ENCODE peak calls at places on chromosomes 1 and 21, in nine cellular contexts. One of them, this sample, is unnamed.

GRCh38 chr1:201119206-201119814 is 7.1 kb upstream of the CACNA1S start:
- DNase-seq in IMR-90: peak
- DNase-seq in heart left ventricle: no peak
- DNase-seq in HCT116: peak
- DNase-seq in testis: peak
- DNase-seq in body of pancreas: peak
- DNase-seq in GM06990: no peak
- DNase-seq in brain microvascular endothelial cell: peak
- DNase-seq in psoas muscle: no peak
- DNase-seq in this sample: peak

GRCh38 chr1:230109871-230110667 is 43.0 kb downstream of the GALNT2 start:
- DNase-seq in IMR-90: peak
- DNase-seq in heart left ventricle: no peak
- DNase-seq in HCT116: no peak
- DNase-seq in testis: no peak
- DNase-seq in body of pancreas: no peak
- DNase-seq in GM06990: peak
- DNase-seq in brain microvascular endothelial cell: no peak
- DNase-seq in psoas muscle: no peak
- DNase-seq in this sample: no peak

GRCh38 chr1:55716610-55717009 is 501.4 kb upstream of the USP24 start:
- DNase-seq in IMR-90: peak
- DNase-seq in heart left ventricle: no peak
- DNase-seq in HCT116: no peak
- DNase-seq in testis: no peak
- DNase-seq in body of pancreas: no peak
- DNase-seq in GM06990: no peak
- DNase-seq in brain microvascular endothelial cell: peak
- DNase-seq in psoas muscle: no peak
- DNase-seq in this sample: no peak

GRCh38 chr1:215279682-215280081 is 197.1 kb downstream of the KCNK2 start:
- DNase-seq in IMR-90: no peak
- DNase-seq in heart left ventricle: no peak
- DNase-seq in HCT116: no peak
- DNase-seq in testis: no peak
- DNase-seq in body of pancreas: peak
- DNase-seq in GM06990: no peak
- DNase-seq in brain microvascular endothelial cell: no peak
- DNase-seq in psoas muscle: no peak
- DNase-seq in this sample: no peak

GRCh38 chr1:208809876-208810275 is 565.7 kb upstream of the PLXNA2 start:
- DNase-seq in IMR-90: no peak
- DNase-seq in heart left ventricle: no peak
- DNase-seq in HCT116: no peak
- DNase-seq in testis: no peak
- DNase-seq in body of pancreas: no peak
- DNase-seq in GM06990: no peak
- DNase-seq in brain microvascular endothelial cell: no peak
- DNase-seq in psoas muscle: no peak
- DNase-seq in this sample: no peak

GRCh38 chr21:27132270-27132669 is 165.4 kb upstream of the ADAMTS5 start:
- DNase-seq in IMR-90: peak
- DNase-seq in heart left ventricle: no peak
- DNase-seq in HCT116: no peak
- DNase-seq in testis: no peak
- DNase-seq in body of pancreas: no peak
- DNase-seq in GM06990: no peak
- DNase-seq in brain microvascular endothelial cell: no peak
- DNase-seq in psoas muscle: no peak
- DNase-seq in this sample: no peak

GRCh38 chr1:117824612-117825011 is 104.8 kb downstream of the GDAP2 start:
- DNase-seq in IMR-90: no peak
- DNase-seq in heart left ventricle: no peak
- DNase-seq in HCT116: no peak
- DNase-seq in testis: no peak
- DNase-seq in body of pancreas: no peak
- DNase-seq in GM06990: no peak
- DNase-seq in brain microvascular endothelial cell: no peak
- DNase-seq in psoas muscle: peak
- DNase-seq in this sample: no peak

GRCh38 chr1:42747125-42747524 is 7.1 kb upstream of the CLDN19 start:
- DNase-seq in IMR-90: no peak
- DNase-seq in heart left ventricle: no peak
- DNase-seq in HCT116: no peak
- DNase-seq in testis: peak
- DNase-seq in body of pancreas: peak
- DNase-seq in GM06990: no peak
- DNase-seq in brain microvascular endothelial cell: no peak
- DNase-seq in psoas muscle: no peak
- DNase-seq in this sample: peak

DNA sequence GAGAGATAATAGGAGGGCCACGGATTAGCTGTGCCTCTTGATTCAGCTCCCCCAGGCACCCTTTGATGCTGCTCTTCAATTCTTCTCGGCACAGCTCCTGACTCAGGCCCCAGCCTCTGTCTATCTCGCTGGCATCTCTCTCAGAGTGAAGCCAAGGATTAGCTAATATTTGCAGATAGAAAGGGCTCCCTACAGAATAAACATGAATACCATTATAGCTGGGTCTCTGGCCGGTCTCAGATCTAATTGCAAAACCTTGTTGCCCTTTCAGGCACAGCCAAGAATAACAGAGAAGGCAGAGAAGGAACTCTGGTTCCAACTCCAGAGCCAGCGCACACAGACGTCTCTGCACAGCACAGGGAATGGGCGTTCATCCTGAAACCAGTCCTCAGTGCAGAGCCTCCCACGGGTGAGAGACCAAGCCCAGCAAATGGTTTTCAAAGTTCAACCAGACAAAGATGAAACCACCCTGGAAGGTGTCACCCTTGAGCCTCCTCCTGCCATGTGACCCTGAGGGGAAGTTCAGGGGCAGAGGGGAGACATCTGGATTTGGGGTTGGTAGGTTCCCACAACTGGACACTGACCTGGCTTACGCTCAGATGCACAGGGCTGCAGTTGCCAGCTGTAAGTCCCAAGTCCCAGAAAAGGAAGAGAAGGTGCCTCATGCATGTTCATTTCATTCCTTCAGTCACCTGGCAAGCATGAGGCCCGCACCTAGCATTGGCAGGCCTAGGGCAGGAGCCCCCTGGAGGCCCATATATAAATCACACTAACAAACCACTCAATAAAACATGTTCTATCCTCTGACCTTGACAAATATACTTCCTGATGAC is 394.0 kb downstream of the NPHP4 start:
- DNase-seq in IMR-90: no peak
- DNase-seq in heart left ventricle: no peak
- DNase-seq in HCT116: no peak
- DNase-seq in testis: no peak
- DNase-seq in body of pancreas: peak
- DNase-seq in GM06990: no peak
- DNase-seq in brain microvascular endothelial cell: no peak
- DNase-seq in psoas muscle: peak
- DNase-seq in this sample: no peak
- TF ChIP-seq CTCF in IMR-90: no peak
- TF ChIP-seq CTCF in heart left ventricle: no peak
- TF ChIP-seq CTCF in HCT116: peak
- TF ChIP-seq CTCF in testis: no peak
- TF ChIP-seq CTCF in body of pancreas: no peak
- TF ChIP-seq CTCF in GM06990: peak
- TF ChIP-seq CTCF in brain microvascular endothelial cell: no peak
- TF ChIP-seq CTCF in psoas muscle: no peak
- TF ChIP-seq CTCF in this sample: no peak

GRCh38 chr1:22562584-22563551 is at the start of gene EPHA8:
- DNase-seq in IMR-90: no peak
- DNase-seq in heart left ventricle: no peak
- DNase-seq in HCT116: no peak
- DNase-seq in testis: no peak
- DNase-seq in body of pancreas: peak
- DNase-seq in GM06990: no peak
- DNase-seq in brain microvascular endothelial cell: no peak
- DNase-seq in psoas muscle: no peak
- DNase-seq in this sample: no peak
- H3K4me3 ChIP-seq in IMR-90: no peak
- H3K4me3 ChIP-seq in heart left ventricle: no peak
- H3K4me3 ChIP-seq in HCT116: no peak
- H3K4me3 ChIP-seq in testis: peak
- H3K4me3 ChIP-seq in body of pancreas: no peak
- H3K4me3 ChIP-seq in GM06990: no peak
- H3K4me3 ChIP-seq in brain microvascular endothelial cell: no peak
- H3K4me3 ChIP-seq in psoas muscle: peak
- H3K4me3 ChIP-seq in this sample: peak

GRCh38 chr1:18606443-18607288 is 24.0 kb upstream of the PAX7 start:
- DNase-seq in IMR-90: no peak
- DNase-seq in heart left ventricle: no peak
- DNase-seq in HCT116: no peak
- DNase-seq in testis: no peak
- DNase-seq in body of pancreas: no peak
- DNase-seq in GM06990: no peak
- DNase-seq in brain microvascular endothelial cell: no peak
- DNase-seq in psoas muscle: no peak
- DNase-seq in this sample: no peak

GRCh38 chr1:18612088-18612487 is 18.6 kb upstream of the PAX7 start:
- DNase-seq in IMR-90: no peak
- DNase-seq in heart left ventricle: no peak
- DNase-seq in HCT116: no peak
- DNase-seq in testis: no peak
- DNase-seq in body of pancreas: no peak
- DNase-seq in GM06990: no peak
- DNase-seq in brain microvascular endothelial cell: no peak
- DNase-seq in psoas muscle: no peak
- DNase-seq in this sample: no peak

GRCh38 chr1:18607289-18607760 is 23.3 kb upstream of the PAX7 start:
- DNase-seq in IMR-90: no peak
- DNase-seq in heart left ventricle: no peak
- DNase-seq in HCT116: no peak
- DNase-seq in testis: no peak
- DNase-seq in body of pancreas: no peak
- DNase-seq in GM06990: no peak
- DNase-seq in brain microvascular endothelial cell: no peak
- DNase-seq in psoas muscle: no peak
- DNase-seq in this sample: no peak

GRCh38 chr1:18611311-18611710 is 19.3 kb upstream of the PAX7 start:
- DNase-seq in IMR-90: no peak
- DNase-seq in heart left ventricle: no peak
- DNase-seq in HCT116: no peak
- DNase-seq in testis: no peak
- DNase-seq in body of pancreas: no peak
- DNase-seq in GM06990: no peak
- DNase-seq in brain microvascular endothelial cell: no peak
- DNase-seq in psoas muscle: no peak
- DNase-seq in this sample: no peak

DNA sequence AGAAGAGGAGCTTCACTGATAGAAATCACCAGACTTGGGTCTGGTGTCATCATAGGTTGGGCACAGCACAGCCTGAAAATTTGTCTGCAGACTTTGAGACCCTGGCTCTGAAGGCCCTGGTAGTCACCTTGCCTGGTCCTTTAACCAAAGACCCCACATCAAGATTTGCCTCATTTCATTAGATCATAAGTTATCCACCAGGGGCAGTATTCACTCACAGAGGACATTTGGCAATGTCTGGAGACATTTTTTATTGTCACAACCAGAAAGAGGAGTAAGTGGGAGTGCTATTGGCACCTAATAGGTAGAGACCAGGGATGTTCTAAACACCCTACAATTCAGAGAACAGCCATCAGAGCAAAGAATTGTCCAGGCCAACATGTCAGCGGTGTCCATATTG is 22.1 kb upstream of the PAX7 start:
- DNase-seq in IMR-90: no peak
- DNase-seq in heart left ventricle: no peak
- DNase-seq in HCT116: no peak
- DNase-seq in testis: no peak
- DNase-seq in body of pancreas: no peak
- DNase-seq in GM06990: no peak
- DNase-seq in brain microvascular endothelial cell: no peak
- DNase-seq in psoas muscle: no peak
- DNase-seq in this sample: no peak
- TF ChIP-seq CTCF in IMR-90: no peak
- TF ChIP-seq CTCF in heart left ventricle: no peak
- TF ChIP-seq CTCF in HCT116: peak
- TF ChIP-seq CTCF in testis: no peak
- TF ChIP-seq CTCF in body of pancreas: no peak
- TF ChIP-seq CTCF in GM06990: no peak
- TF ChIP-seq CTCF in brain microvascular endothelial cell: no peak
- TF ChIP-seq CTCF in psoas muscle: no peak
- TF ChIP-seq CTCF in this sample: no peak

GRCh38 chr21:34891610-34891943 is 157.5 kb downstream of the RUNX1 start:
- DNase-seq in IMR-90: no peak
- DNase-seq in heart left ventricle: no peak
- DNase-seq in HCT116: no peak
- DNase-seq in testis: no peak
- DNase-seq in body of pancreas: no peak
- DNase-seq in GM06990: no peak
- DNase-seq in brain microvascular endothelial cell: no peak
- DNase-seq in psoas muscle: no peak
- DNase-seq in this sample: no peak

GRCh38 chr21:34892196-34892595 is 156.9 kb downstream of the RUNX1 start:
- DNase-seq in IMR-90: peak
- DNase-seq in heart left ventricle: no peak
- DNase-seq in HCT116: no peak
- DNase-seq in testis: no peak
- DNase-seq in body of pancreas: no peak
- DNase-seq in GM06990: no peak
- DNase-seq in brain microvascular endothelial cell: no peak
- DNase-seq in psoas muscle: no peak
- DNase-seq in this sample: no peak

GRCh38 chr21:34890258-34890723 is 158.8 kb downstream of the RUNX1 start:
- DNase-seq in IMR-90: no peak
- DNase-seq in heart left ventricle: no peak
- DNase-seq in HCT116: no peak
- DNase-seq in testis: no peak
- DNase-seq in body of pancreas: no peak
- DNase-seq in GM06990: no peak
- DNase-seq in brain microvascular endothelial cell: no peak
- DNase-seq in psoas muscle: no peak
- DNase-seq in this sample: no peak

GRCh38 chr21:34889537-34890257 is 159.4 kb downstream of the RUNX1 start:
- DNase-seq in IMR-90: peak
- DNase-seq in heart left ventricle: peak
- DNase-seq in HCT116: no peak
- DNase-seq in testis: peak
- DNase-seq in body of pancreas: peak
- DNase-seq in GM06990: peak
- DNase-seq in brain microvascular endothelial cell: peak
- DNase-seq in psoas muscle: peak
- DNase-seq in this sample: no peak

DNA sequence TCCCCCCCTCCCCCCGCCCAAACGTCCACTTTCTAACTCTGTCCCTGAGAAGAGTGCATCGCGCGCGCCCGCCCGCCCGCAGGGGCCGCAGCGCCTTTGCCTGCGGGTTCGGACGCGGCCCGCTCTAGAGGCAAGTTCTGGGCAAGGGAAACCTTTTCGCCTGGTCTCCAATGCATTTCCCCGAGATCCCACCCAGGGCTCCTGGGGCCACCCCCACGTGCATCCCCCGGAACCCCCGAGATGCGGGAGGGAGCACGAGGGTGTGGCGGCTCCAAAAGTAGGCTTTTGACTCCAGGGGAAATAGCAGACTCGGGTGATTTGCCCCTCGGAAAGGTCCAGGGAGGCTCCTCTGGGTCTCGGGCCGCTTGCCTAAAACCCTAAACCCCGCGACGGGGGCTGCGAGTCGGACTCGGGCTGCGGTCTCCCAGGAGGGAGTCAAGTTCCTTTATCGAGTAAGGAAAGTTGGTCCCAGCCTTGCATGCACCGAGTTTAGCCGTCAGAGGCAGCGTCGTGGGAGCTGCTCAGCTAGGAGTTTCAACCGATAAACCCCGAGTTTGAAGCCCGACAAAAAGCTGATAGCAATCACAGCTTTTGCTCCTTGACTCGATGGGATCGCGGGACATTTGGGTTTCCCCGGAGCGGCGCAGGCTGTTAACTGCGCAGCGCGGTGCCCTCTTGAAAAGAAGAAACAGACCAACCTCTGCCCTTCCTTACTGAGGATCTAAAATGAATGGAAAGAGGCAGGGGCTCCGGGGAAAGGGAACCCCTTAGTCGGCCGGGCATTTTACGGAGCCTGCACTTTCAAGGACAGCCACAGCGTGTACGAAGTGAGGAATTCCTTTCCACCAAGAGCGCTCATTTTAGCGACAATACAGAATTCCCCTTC is 158.1 kb downstream of the RUNX1 start:
- DNase-seq in IMR-90: peak
- DNase-seq in heart left ventricle: peak
- DNase-seq in HCT116: no peak
- DNase-seq in testis: peak
- DNase-seq in body of pancreas: peak
- DNase-seq in GM06990: no peak
- DNase-seq in brain microvascular endothelial cell: peak
- DNase-seq in psoas muscle: peak
- DNase-seq in this sample: no peak
- H3K4me3 ChIP-seq in IMR-90: peak
- H3K4me3 ChIP-seq in heart left ventricle: peak
- H3K4me3 ChIP-seq in HCT116: no peak
- H3K4me3 ChIP-seq in testis: peak
- H3K4me3 ChIP-seq in body of pancreas: no peak
- H3K4me3 ChIP-seq in GM06990: no peak
- H3K4me3 ChIP-seq in brain microvascular endothelial cell: peak
- H3K4me3 ChIP-seq in psoas muscle: peak
- H3K4me3 ChIP-seq in this sample: no peak

This sample was measured in dorsolateral prefrontal cortex.